ENCODE peak calls at places on chromosomes 7 and 10, in five cellular contexts. O is right lobe of liver, U is breast epithelium, Y is SK-N-SH, C is GM23338. V is an unnamed sample.

GRCh38 chr7:150876817-150877526 is 24.7 kb downstream of the AOC1 start:
- DNase-seq in Y (peak; percentile 91), U (peak; percentile 79), O (peak; percentile 49), C (peak; percentile 95), V (no peak)

GRCh38 chr7:98418636-98419315 is 17.9 kb upstream of the BAIAP2L1 start:
- DNase-seq in C (no peak), U (no peak), O (peak; percentile 86), Y (peak; percentile 31), V (peak; percentile 24)

GRCh38 chr10:124558339-124558685 is 96.7 kb downstream of the LHPP start:
- DNase-seq in C (no peak), U (no peak), O (no peak), Y (no peak), V (no peak)

GRCh38 chr10:60186315-60187071 is 203.2 kb downstream of the ANK3 start:
- DNase-seq in C (no peak), U (no peak), Y (no peak), O (peak; percentile 37), V (no peak)

GRCh38 chr10:98403812-98404504 is 11.0 kb downstream of the PYROXD2 start:
- DNase-seq in C (no peak), O (no peak), U (no peak), Y (no peak), V (no peak)

GRCh38 chr7:111752022-111752582 is 189.8 kb upstream of the IMMP2L start:
- DNase-seq in Y (peak; percentile 72), O (peak; percentile 62), U (no peak), C (peak; percentile 84), V (no peak)

GRCh38 chr10:11433657-11434056 is 177.8 kb downstream of the USP6NL start:
- DNase-seq in U (no peak), C (no peak), O (no peak), Y (no peak), V (no peak)

GRCh38 chr10:78602201-78602917 is 466.4 kb upstream of the ZMIZ1 start:
- DNase-seq in Y (no peak), U (no peak), O (no peak), C (no peak), V (no peak)

GRCh38 chr7:26815452-26815851 is 48.9 kb downstream of the SKAP2 start:
- DNase-seq in Y (peak; percentile 50), C (no peak), U (no peak), O (no peak), V (no peak)

GRCh38 chr7:120780938-120781337 is 77.0 kb downstream of the TSPAN12 start:
- DNase-seq in O (no peak), U (no peak), Y (no peak), C (no peak), V (no peak)

GRCh38 chr7:77913977-77914607 is 115.5 kb downstream of the PHTF2 start:
- DNase-seq in U (no peak), C (no peak), Y (no peak), O (no peak), V (no peak)

GRCh38 chr10:66654861-66655260 is 271.0 kb upstream of the LRRTM3 start:
- DNase-seq in U (no peak), C (no peak), O (no peak), Y (no peak), V (no peak)

GRCh38 chr7:123748171-123748733 is 551 bp downstream of the WASL start:
- DNase-seq in Y (peak; percentile 81), U (peak; percentile 27), O (peak; percentile 65), C (peak; percentile 52), V (peak; percentile 71)

GRCh38 chr7:90772410-90772809 is 176.3 kb downstream of the CDK14 start:
- DNase-seq in Y (no peak), C (no peak), O (no peak), U (no peak), V (no peak)

GRCh38 chr10:35226507-35226906 is 99.9 kb downstream of the CREM start:
- DNase-seq in O (no peak), Y (no peak), C (no peak), U (no peak), V (no peak)

GRCh38 chr7:41385996-41386395 is 316.9 kb downstream of the INHBA start:
- DNase-seq in C (peak; percentile 50), Y (no peak), U (no peak), O (no peak), V (no peak)

GRCh38 chr10:15476337-15476736 is 105.2 kb upstream of the FAM171A1 start:
- DNase-seq in Y (no peak), U (no peak), C (no peak), O (no peak), V (no peak)

GRCh38 chr10:25666276-25666675 is 267.8 kb upstream of the MYO3A start:
- DNase-seq in O (no peak), C (no peak), U (no peak), Y (no peak), V (no peak)

GRCh38 chr7:128123291-128124037 is 92.2 kb upstream of the LRRC4 start:
- DNase-seq in Y (peak; percentile 48), O (no peak), C (peak; percentile 53), U (no peak), V (no peak)

GRCh38 chr7:16267953-16268820 is 153.2 kb downstream of the CRPPA start:
- DNase-seq in U (no peak), Y (no peak), O (no peak), C (no peak), V (no peak)

GRCh38 chr10:70582793-70583700 is 19.5 kb downstream of the PRF1 start:
- DNase-seq in U (no peak), O (no peak), Y (no peak), C (no peak), V (no peak)

GRCh38 chr7:128265156-128265905 is 24.3 kb downstream of the LEP start:
- DNase-seq in O (no peak), C (no peak), U (no peak), Y (peak; percentile 79), V (no peak)

GRCh38 chr10:7374795-7375194 is 36.0 kb downstream of the SFMBT2 start:
- DNase-seq in O (no peak), C (no peak), Y (no peak), U (no peak), V (no peak)
- H3K36me3 ChIP-seq in O (no peaks in the 10 kb centered on the region), C (no peaks in the 10 kb centered on the region), Y (no peaks in the 10 kb centered on the region), U (peaks cover 4% of the 10 kb centered on the region), V (no peaks in the 10 kb centered on the region)

GRCh38 chr10:72043016-72043834 is 45.1 kb downstream of the SPOCK2 start:
- DNase-seq in U (no peak), Y (no peak), C (peak; percentile 57), O (no peak), V (no peak)
- H3K36me3 ChIP-seq in U (no peaks in the 10 kb centered on the region), Y (no peaks in the 10 kb centered on the region), C (no peaks in the 10 kb centered on the region), O (no peaks in the 10 kb centered on the region), V (no peaks in the 10 kb centered on the region)

GRCh38 chr7:93427107-93427506 is 147.4 kb downstream of the CALCR start:
- DNase-seq in C (no peak), O (no peak), Y (no peak), U (no peak), V (no peak)
- H3K36me3 ChIP-seq in C (no peaks in the 10 kb centered on the region), O (no peaks in the 10 kb centered on the region), Y (no peaks in the 10 kb centered on the region), U (no peaks in the 10 kb centered on the region), V (no peaks in the 10 kb centered on the region)

GRCh38 chr7:48505061-48505460 is 333.8 kb downstream of the ABCA13 start:
- DNase-seq in O (no peak), C (no peak), U (no peak), Y (no peak), V (no peak)
- H3K36me3 ChIP-seq in O (no peaks in the 10 kb centered on the region), C (no peaks in the 10 kb centered on the region), U (no peaks in the 10 kb centered on the region), Y (no peaks in the 10 kb centered on the region), V (no peaks in the 10 kb centered on the region)